ENCODE peak calls at places on chromosomes 12 and 14, in seven cellular contexts. One of them, this sample, is unnamed.
A peak's percentile ranks its signal among the peaks of the same experiment; 100 is the strongest.

GRCh38 chr12:132740652-132741051 is 21.0 kb downstream of the ANKLE2 start:
- DNase-seq in cardiac muscle cell: no peak
- DNase-seq in A549: no peak
- DNase-seq in neural progenitor cell: no peak
- DNase-seq in transverse colon: no peak
- DNase-seq in body of pancreas: no peak
- DNase-seq in heart right ventricle: no peak
- DNase-seq in this sample: peak; percentile 64

GRCh38 chr12:74539261-74539660 is 1.6 kb downstream of the ATXN7L3B start:
- DNase-seq in heart right ventricle: no peak
- DNase-seq in neural progenitor cell: peak; percentile 32
- DNase-seq in cardiac muscle cell: no peak
- DNase-seq in body of pancreas: no peak
- DNase-seq in A549: no peak
- DNase-seq in transverse colon: no peak
- DNase-seq in this sample: no peak

GRCh38 chr14:63308723-63309317 is 9.9 kb downstream of the GPHB5 start:
- DNase-seq in cardiac muscle cell: peak; percentile 48
- DNase-seq in neural progenitor cell: peak; percentile 63
- DNase-seq in heart right ventricle: no peak
- DNase-seq in body of pancreas: peak; percentile 49
- DNase-seq in transverse colon: peak; percentile 8
- DNase-seq in A549: peak; percentile 35
- DNase-seq in this sample: no peak

GRCh38 chr12:123024819-123025391 is 44.4 kb downstream of the ARL6IP4 start:
- DNase-seq in neural progenitor cell: no peak
- DNase-seq in body of pancreas: no peak
- DNase-seq in A549: no peak
- DNase-seq in cardiac muscle cell: no peak
- DNase-seq in heart right ventricle: no peak
- DNase-seq in transverse colon: no peak
- DNase-seq in this sample: peak; percentile 18

GRCh38 chr12:131896080-131896810 is 1.8 kb downstream of the ULK1 start:
- DNase-seq in heart right ventricle: peak; percentile 91
- DNase-seq in cardiac muscle cell: peak; percentile 94
- DNase-seq in neural progenitor cell: peak; percentile 91
- DNase-seq in A549: peak; percentile 94
- DNase-seq in body of pancreas: peak; percentile 99
- DNase-seq in transverse colon: peak; percentile 93
- DNase-seq in this sample: peak; percentile 97

GRCh38 chr12:56160160-56160763 is 2.1 kb downstream of the MYL6 start:
- DNase-seq in cardiac muscle cell: no peak
- DNase-seq in body of pancreas: no peak
- DNase-seq in transverse colon: peak; percentile 63
- DNase-seq in heart right ventricle: no peak
- DNase-seq in A549: no peak
- DNase-seq in neural progenitor cell: no peak
- DNase-seq in this sample: peak; percentile 83

GRCh38 chr12:46454981-46455380 is 82.4 kb upstream of the SLC38A2 start:
- DNase-seq in body of pancreas: no peak
- DNase-seq in cardiac muscle cell: no peak
- DNase-seq in transverse colon: no peak
- DNase-seq in heart right ventricle: no peak
- DNase-seq in A549: no peak
- DNase-seq in neural progenitor cell: no peak
- DNase-seq in this sample: no peak

GRCh38 chr14:101602466-101602840 is 41.2 kb downstream of the DIO3 start:
- DNase-seq in cardiac muscle cell: no peak
- DNase-seq in heart right ventricle: no peak
- DNase-seq in neural progenitor cell: no peak
- DNase-seq in transverse colon: peak; percentile 1
- DNase-seq in body of pancreas: no peak
- DNase-seq in A549: no peak
- DNase-seq in this sample: no peak

GRCh38 chr14:103136388-103137271 is 13.4 kb downstream of the TNFAIP2 start:
- DNase-seq in transverse colon: no peak
- DNase-seq in heart right ventricle: no peak
- DNase-seq in body of pancreas: no peak
- DNase-seq in cardiac muscle cell: no peak
- DNase-seq in neural progenitor cell: peak; percentile 64
- DNase-seq in A549: peak; percentile 69
- DNase-seq in this sample: peak; percentile 73

GRCh38 chr14:24241829-24242443 is 487 bp downstream of the TINF2 start:
- DNase-seq in cardiac muscle cell: peak; percentile 94
- DNase-seq in heart right ventricle: peak; percentile 93
- DNase-seq in body of pancreas: peak; percentile 96
- DNase-seq in neural progenitor cell: peak; percentile 98
- DNase-seq in transverse colon: peak; percentile 95
- DNase-seq in A549: no peak
- DNase-seq in this sample: peak; percentile 98

GRCh38 chr14:69483765-69484443 is 624 bp upstream of the PLEKHD1 start:
- DNase-seq in cardiac muscle cell: peak; percentile 53
- DNase-seq in neural progenitor cell: peak; percentile 78
- DNase-seq in heart right ventricle: peak; percentile 28
- DNase-seq in A549: peak; percentile 16
- DNase-seq in body of pancreas: peak; percentile 41
- DNase-seq in transverse colon: peak; percentile 10
- DNase-seq in this sample: no peak

GRCh38 chr14:64081174-64081746 is 212.9 kb downstream of the ESR2 start:
- DNase-seq in cardiac muscle cell: no peak
- DNase-seq in neural progenitor cell: no peak
- DNase-seq in heart right ventricle: no peak
- DNase-seq in body of pancreas: no peak
- DNase-seq in transverse colon: no peak
- DNase-seq in A549: no peak
- DNase-seq in this sample: no peak

GRCh38 chr12:4900327-4900726 is 9.4 kb upstream of the KCNA1 start:
- DNase-seq in transverse colon: no peak
- DNase-seq in cardiac muscle cell: no peak
- DNase-seq in neural progenitor cell: no peak
- DNase-seq in body of pancreas: no peak
- DNase-seq in A549: peak; percentile 7
- DNase-seq in heart right ventricle: no peak
- DNase-seq in this sample: no peak

GRCh38 chr12:72264548-72265175 is 7.5 kb upstream of the TRHDE start:
- DNase-seq in A549: peak; percentile 24
- DNase-seq in transverse colon: no peak
- DNase-seq in heart right ventricle: no peak
- DNase-seq in cardiac muscle cell: peak; percentile 44
- DNase-seq in body of pancreas: no peak
- DNase-seq in neural progenitor cell: peak; percentile 22
- DNase-seq in this sample: no peak

GRCh38 chr12:66060361-66060907 is 70.1 kb downstream of the LLPH start:
- DNase-seq in A549: no peak
- DNase-seq in neural progenitor cell: no peak
- DNase-seq in cardiac muscle cell: no peak
- DNase-seq in heart right ventricle: no peak
- DNase-seq in transverse colon: no peak
- DNase-seq in body of pancreas: no peak
- DNase-seq in this sample: no peak

GRCh38 chr14:53399057-53399456 is 245.9 kb upstream of the DDHD1 start:
- DNase-seq in heart right ventricle: no peak
- DNase-seq in body of pancreas: no peak
- DNase-seq in A549: peak; percentile 24
- DNase-seq in transverse colon: no peak
- DNase-seq in cardiac muscle cell: no peak
- DNase-seq in neural progenitor cell: peak; percentile 54
- DNase-seq in this sample: no peak

GRCh38 chr12:9118161-9118560 is 2.4 kb upstream of the A2M start:
- DNase-seq in transverse colon: no peak
- DNase-seq in body of pancreas: no peak
- DNase-seq in neural progenitor cell: no peak
- DNase-seq in heart right ventricle: no peak
- DNase-seq in cardiac muscle cell: no peak
- DNase-seq in A549: no peak
- DNase-seq in this sample: no peak

GRCh38 chr12:6116481-6117021 is 7.9 kb downstream of the VWF start:
- DNase-seq in neural progenitor cell: no peak
- DNase-seq in body of pancreas: peak; percentile 18
- DNase-seq in cardiac muscle cell: no peak
- DNase-seq in A549: peak; percentile 37
- DNase-seq in transverse colon: no peak
- DNase-seq in heart right ventricle: peak; percentile 47
- DNase-seq in this sample: no peak

GRCh38 chr14:92408186-92408585 is 85.2 kb downstream of the SLC24A4 start:
- DNase-seq in heart right ventricle: no peak
- DNase-seq in neural progenitor cell: no peak
- DNase-seq in cardiac muscle cell: no peak
- DNase-seq in transverse colon: no peak
- DNase-seq in body of pancreas: no peak
- DNase-seq in A549: no peak
- DNase-seq in this sample: no peak

GRCh38 chr14:79656496-79656895 is 554.8 kb downstream of the DIO2 start:
- DNase-seq in cardiac muscle cell: no peak
- DNase-seq in body of pancreas: no peak
- DNase-seq in heart right ventricle: no peak
- DNase-seq in neural progenitor cell: no peak
- DNase-seq in transverse colon: no peak
- DNase-seq in A549: no peak
- DNase-seq in this sample: no peak

GRCh38 chr12:46430340-46430948 is 57.9 kb upstream of the SLC38A2 start:
- DNase-seq in heart right ventricle: no peak
- DNase-seq in cardiac muscle cell: no peak
- DNase-seq in transverse colon: no peak
- DNase-seq in neural progenitor cell: no peak
- DNase-seq in body of pancreas: no peak
- DNase-seq in A549: peak; percentile 93
- DNase-seq in this sample: no peak

GRCh38 chr12:110641512-110641911 is 27.6 kb downstream of the TCTN1 start:
- DNase-seq in cardiac muscle cell: peak; percentile 33
- DNase-seq in body of pancreas: no peak
- DNase-seq in transverse colon: no peak
- DNase-seq in neural progenitor cell: peak; percentile 44
- DNase-seq in heart right ventricle: no peak
- DNase-seq in A549: no peak
- DNase-seq in this sample: no peak
- H3K4me1 ChIP-seq in cardiac muscle cell: peaks cover 21% of the 10 kb centered on the region
- H3K4me1 ChIP-seq in body of pancreas: no peaks in the 10 kb centered on the region
- H3K4me1 ChIP-seq in transverse colon: peaks cover 8% of the 10 kb centered on the region
- H3K4me1 ChIP-seq in neural progenitor cell: peaks cover 8% of the 10 kb centered on the region
- H3K4me1 ChIP-seq in heart right ventricle: peaks cover 33% of the 10 kb centered on the region
- H3K4me1 ChIP-seq in A549: peaks cover 8% of the 10 kb centered on the region
- H3K4me1 ChIP-seq in this sample: no peaks in the 10 kb centered on the region

DNA sequence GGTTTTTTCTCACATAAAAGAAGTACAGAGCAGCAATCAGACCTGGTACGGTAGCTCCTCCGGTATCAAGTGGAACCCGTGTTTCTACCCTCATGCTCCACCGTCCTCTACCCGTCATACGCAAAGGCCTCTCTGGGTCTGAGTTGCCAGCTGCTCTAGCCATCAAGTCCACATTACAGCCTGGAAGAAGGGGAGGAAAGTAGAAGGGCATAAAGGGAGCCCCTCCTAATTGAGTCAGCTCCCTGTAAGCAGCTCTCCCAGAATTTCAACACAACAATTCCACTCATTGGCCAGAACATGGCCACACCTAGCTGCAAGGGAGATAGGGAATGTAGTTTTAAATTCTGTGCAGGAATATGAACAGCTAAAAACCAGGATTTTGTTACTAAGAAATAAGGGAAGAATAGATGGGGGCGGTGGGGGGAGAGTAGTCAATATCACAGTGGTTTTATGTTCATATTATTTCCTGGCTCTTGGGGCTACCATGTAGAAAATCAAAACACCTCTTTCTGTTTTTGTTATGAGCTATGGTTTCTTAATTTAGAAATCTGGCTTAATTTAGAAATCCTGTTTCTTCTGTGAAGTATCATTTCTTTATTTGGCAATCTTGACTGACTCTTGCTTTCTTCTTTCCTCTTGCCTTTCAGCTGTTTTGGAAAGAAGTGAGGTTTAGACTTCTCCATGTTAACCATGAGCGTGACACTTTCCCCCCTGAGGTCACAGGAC is 103.9 kb downstream of the AKAP6 start:
- DNase-seq in transverse colon: no peak
- DNase-seq in body of pancreas: no peak
- DNase-seq in neural progenitor cell: no peak
- DNase-seq in cardiac muscle cell: no peak
- DNase-seq in heart right ventricle: no peak
- DNase-seq in A549: no peak
- DNase-seq in this sample: no peak
- H3K27ac ChIP-seq in transverse colon: no peak overlapping the region
- H3K27ac ChIP-seq in body of pancreas: no peak overlapping the region
- H3K27ac ChIP-seq in neural progenitor cell: no peak overlapping the region
- H3K27ac ChIP-seq in cardiac muscle cell: no peak overlapping the region
- H3K27ac ChIP-seq in heart right ventricle: peak overlapping the region; percentile 63
- H3K27ac ChIP-seq in A549: no peak overlapping the region
- H3K27ac ChIP-seq in this sample: no peak overlapping the region

GRCh38 chr14:61460853-61461611 is 139.7 kb downstream of the PRKCH start:
- DNase-seq in heart right ventricle: no peak
- DNase-seq in neural progenitor cell: no peak
- DNase-seq in body of pancreas: no peak
- DNase-seq in transverse colon: no peak
- DNase-seq in cardiac muscle cell: peak; percentile 54
- DNase-seq in A549: no peak
- DNase-seq in this sample: no peak

GRCh38 chr14:61460063-61460462 is 138.7 kb downstream of the PRKCH start:
- DNase-seq in transverse colon: no peak
- DNase-seq in heart right ventricle: no peak
- DNase-seq in neural progenitor cell: no peak
- DNase-seq in A549: no peak
- DNase-seq in body of pancreas: no peak
- DNase-seq in cardiac muscle cell: no peak
- DNase-seq in this sample: no peak

GRCh38 chr14:61456720-61457119 is 135.3 kb downstream of the PRKCH start:
- DNase-seq in body of pancreas: peak; percentile 90
- DNase-seq in neural progenitor cell: peak; percentile 85
- DNase-seq in transverse colon: peak; percentile 86
- DNase-seq in A549: peak; percentile 76
- DNase-seq in cardiac muscle cell: peak; percentile 89
- DNase-seq in heart right ventricle: peak; percentile 58
- DNase-seq in this sample: peak; percentile 76

GRCh38 chr14:61459229-61459628 is 137.8 kb downstream of the PRKCH start:
- DNase-seq in cardiac muscle cell: no peak
- DNase-seq in transverse colon: no peak
- DNase-seq in A549: no peak
- DNase-seq in body of pancreas: no peak
- DNase-seq in heart right ventricle: no peak
- DNase-seq in neural progenitor cell: no peak
- DNase-seq in this sample: no peak

GRCh38 chr14:61458766-61459165 is 137.4 kb downstream of the PRKCH start:
- DNase-seq in cardiac muscle cell: no peak
- DNase-seq in body of pancreas: no peak
- DNase-seq in transverse colon: no peak
- DNase-seq in neural progenitor cell: no peak
- DNase-seq in A549: no peak
- DNase-seq in heart right ventricle: no peak
- DNase-seq in this sample: no peak
- H3K4me1 ChIP-seq in cardiac muscle cell: peaks cover 30% of the 10 kb centered on the region
- H3K4me1 ChIP-seq in body of pancreas: peaks cover 6% of the 10 kb centered on the region
- H3K4me1 ChIP-seq in transverse colon: peaks cover 18% of the 10 kb centered on the region
- H3K4me1 ChIP-seq in neural progenitor cell: no peaks in the 10 kb centered on the region
- H3K4me1 ChIP-seq in A549: peaks cover 30% of the 10 kb centered on the region
- H3K4me1 ChIP-seq in heart right ventricle: peaks cover 51% of the 10 kb centered on the region
- H3K4me1 ChIP-seq in this sample: peaks cover 4% of the 10 kb centered on the region

DNA sequence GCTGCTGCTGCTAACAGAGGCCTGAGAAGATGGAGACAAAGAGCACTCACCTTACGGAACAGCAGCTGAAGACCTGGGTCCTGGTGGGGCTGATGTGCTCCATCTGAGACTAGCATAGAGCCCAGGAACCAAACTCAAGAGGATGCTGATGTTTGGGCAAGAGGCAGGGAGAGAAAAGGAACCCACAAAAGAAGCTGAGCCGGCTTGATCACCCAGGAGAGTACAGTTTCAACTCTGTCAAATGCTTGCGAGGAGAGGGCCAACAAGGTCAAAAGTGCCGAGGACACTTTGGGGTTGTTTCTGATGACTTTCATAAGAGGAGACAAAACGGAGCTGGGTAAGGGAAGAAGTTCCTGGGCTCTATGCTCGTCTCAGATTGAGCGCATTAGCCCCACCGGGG is 17.3 kb upstream of the NT5DC3 start:
- DNase-seq in transverse colon: no peak
- DNase-seq in cardiac muscle cell: no peak
- DNase-seq in A549: no peak
- DNase-seq in neural progenitor cell: no peak
- DNase-seq in body of pancreas: no peak
- DNase-seq in heart right ventricle: no peak
- DNase-seq in this sample: no peak
- H3K27ac ChIP-seq in transverse colon: peak overlapping the region; percentile 84
- H3K27ac ChIP-seq in cardiac muscle cell: no peak overlapping the region
- H3K27ac ChIP-seq in A549: peak overlapping the region; percentile 86
- H3K27ac ChIP-seq in neural progenitor cell: no peak overlapping the region
- H3K27ac ChIP-seq in body of pancreas: no peak overlapping the region
- H3K27ac ChIP-seq in heart right ventricle: no peak overlapping the region
- H3K27ac ChIP-seq in this sample: no peak overlapping the region